ENCODE peak calls at places on chromosomes 13 and 19, in five cellular contexts. M is NAMALWA, H is NCI-H1105 treated with DMSO at 0.1 percent for 48 hours, J is NCI-H510A treated with DMSO at 0.1 percent for 48 hours, P is HFFc6. Z is an unnamed sample.

GRCh38 chr19:10736916-10737551 is 19.2 kb downstream of the DNM2 start:
- DNase-seq in J (no peak), M (no peak), P (no peak), H (no peak), Z (no peak)

GRCh38 chr13:99553033-99553432 is 51.8 kb downstream of the TM9SF2 start:
- DNase-seq in P (no peak), M (no peak), J (no peak), H (no peak), Z (no peak)

GRCh38 chr19:41261474-41262190 is 2.5 kb upstream of the HNRNPUL1 start:
- DNase-seq in J (no peak), M (no peak), H (no peak), P (no peak), Z (no peak)

GRCh38 chr19:474126-475078 is 13.6 kb upstream of the SHC2 start:
- DNase-seq in P (no peak), M (no peak), H (no peak), J (no peak), Z (no peak)

GRCh38 chr13:41017744-41018582 is 1.2 kb downstream of the ELF1 start:
- DNase-seq in J (no peak), P (no peak), H (no peak), M (peak; percentile 65), Z (no peak)

GRCh38 chr13:105638446-105638845 is 897.0 kb downstream of the EFNB2 start:
- DNase-seq in H (no peak), J (no peak), M (no peak), P (no peak), Z (no peak)

GRCh38 chr13:110114351-110114750 is 192.6 kb downstream of the COL4A1 start:
- DNase-seq in J (no peak), M (no peak), H (no peak), P (peak; percentile 27), Z (no peak)

GRCh38 chr13:39776439-39776838 is 121.0 kb downstream of the COG6 start:
- DNase-seq in J (no peak), H (no peak), M (no peak), P (peak; percentile 83), Z (peak; percentile 42)

GRCh38 chr13:95536629-95537241 is 15.8 kb upstream of the CLDN10 start:
- DNase-seq in H (peak; percentile 29), J (peak; percentile 33), P (peak; percentile 2), M (peak; percentile 76), Z (no peak)

GRCh38 chr19:15672580-15673175 is at the start of gene CYP4F12:
- DNase-seq in J (no peak), P (peak; percentile 4), M (peak; percentile 48), H (no peak), Z (no peak)

Z was measured in GM13976.